ENCODE peak calls at places on chromosome X, in four cellular contexts. Q, C, B and L are unnamed samples.

GRCh38 chrX:11688201-11688600 is 22.5 kb upstream of the ARHGAP6 start:
- DNase-seq in C (no peak), Q (no peak), B (no peak), L (no peak)

GRCh38 chrX:100864967-100865366 is 9.2 kb downstream of the NOX1 start:
- DNase-seq in B (no peak), C (no peak), Q (no peak), L (no peak)

GRCh38 chrX:49079489-49080428 is at the start of gene WDR45:
- DNase-seq in Q (peak; percentile 44), C (no peak), B (peak; percentile 70), L (peak; percentile 80)

GRCh38 chrX:21151051-21151450 is 223.2 kb upstream of the CNKSR2 start:
- DNase-seq in Q (no peak), B (no peak), C (no peak), L (no peak)

GRCh38 chrX:140912606-140913005 is 89.8 kb upstream of the SPANXB1 start:
- DNase-seq in Q (no peak), B (no peak), C (no peak), L (no peak)

GRCh38 chrX:134520860-134521390 is 61.0 kb downstream of the HPRT1 start:
- DNase-seq in C (no peak), Q (peak; percentile 39), B (no peak), L (no peak)

GRCh38 chrX:9646471-9647038 is 119.1 kb downstream of the GPR143 start:
- DNase-seq in Q (no peak), B (no peak), C (no peak), L (no peak)

GRCh38 chrX:134715930-134716619 is 57.8 kb upstream of the PLAC1 start:
- DNase-seq in Q (no peak), B (no peak), C (no peak), L (no peak)

GRCh38 chrX:153599192-153600031 is 473 bp upstream of the CCNQ start:
- DNase-seq in B (peak; percentile 88), C (no peak), Q (peak; percentile 54), L (peak; percentile 93)

GRCh38 chrX:130810561-130810960 is 92.4 kb downstream of the ENOX2 start:
- DNase-seq in B (no peak), Q (no peak), C (no peak), L (no peak)

GRCh38 chrX:20906571-20906970 is 467.6 kb upstream of the CNKSR2 start:
- DNase-seq in C (no peak), Q (no peak), B (no peak), L (no peak)

GRCh38 chrX:107715331-107716044 is 60.1 kb downstream of the TSC22D3 start:
- DNase-seq in B (no peak), Q (no peak), C (no peak), L (peak; percentile 51)

GRCh38 chrX:49001521-49002090 is 458 bp downstream of the GRIPAP1 start:
- DNase-seq in B (no peak), C (peak; percentile 33), Q (peak; percentile 46), L (peak; percentile 43)

GRCh38 chrX:50157545-50158125 is 43.2 kb downstream of the AKAP4 start:
- DNase-seq in B (no peak), Q (no peak), C (no peak), L (no peak)

GRCh38 chrX:9897761-9898161 is 69.4 kb upstream of the CLDN34 start:
- DNase-seq in C (no peak), B (no peak), Q (no peak), L (no peak)

GRCh38 chrX:48896611-48897011 is 957 bp downstream of the TIMM17B start:
- DNase-seq in B (no peak), Q (no peak), C (no peak), L (no peak)

GRCh38 chrX:109952985-109953905 is 49.7 kb upstream of the TMEM164 start:
- DNase-seq in Q (no peak), B (no peak), C (no peak), L (no peak)

GRCh38 chrX:2351999-2352995 is 148.5 kb downstream of the DHRSX start:
- DNase-seq in B (no peak), Q (no peak), C (no peak), L (no peak)

GRCh38 chrX:4043951-4044350 is 330.5 kb upstream of the PRKX start:
- DNase-seq in C (no peak), Q (no peak), B (no peak), L (no peak)

GRCh38 chrX:29447867-29448266 is 767.5 kb upstream of the MAGEB2 start:
- DNase-seq in B (no peak), Q (no peak), C (no peak), L (no peak)

GRCh38 chrX:20527458-20528099 is 260.9 kb upstream of the RPS6KA3 start:
- DNase-seq in Q (no peak), C (no peak), B (peak; percentile 24), L (no peak)

GRCh38 chrX:64536740-64537139 is 141.5 kb upstream of the MTMR8 start:
- DNase-seq in Q (no peak), C (no peak), B (no peak), L (no peak)

GRCh38 chrX:63657821-63658220 is 127.2 kb downstream of the ARHGEF9 start:
- DNase-seq in Q (no peak), B (peak; percentile 45), C (peak; percentile 0), L (peak; percentile 73)

GRCh38 chrX:70422886-70423336 is at the start of gene GDPD2:
- DNase-seq in C (peak; percentile 61), Q (peak; percentile 79), B (no peak), L (no peak)

GRCh38 chrX:53440631-53441517 is 6.7 kb upstream of the HSD17B10 start:
- DNase-seq in B (peak; percentile 67), C (no peak), Q (no peak), L (peak; percentile 63)

GRCh38 chrX:94854251-94854650 is 1180.2 kb downstream of the FAM133A start:
- DNase-seq in Q (no peak), B (no peak), C (no peak), L (no peak)

GRCh38 chrX:16989750-16990149 is 43.3 kb downstream of the REPS2 start:
- DNase-seq in Q (no peak), B (no peak), C (no peak), L (no peak)

GRCh38 chrX:132331000-132331399 is 111.8 kb upstream of the RAP2C start:
- DNase-seq in B (no peak), C (no peak), Q (no peak), L (no peak)

GRCh38 chrX:103540145-103540544 is 20.9 kb upstream of the RAB40A start:
- DNase-seq in C (no peak), B (no peak), Q (no peak), L (no peak)

GRCh38 chrX:12446342-12447075 is 308.2 kb downstream of the FRMPD4 start:
- DNase-seq in C (no peak), B (no peak), Q (no peak), L (no peak)

GRCh38 chrX:67720344-67720743 is 176.5 kb downstream of the AR start:
- DNase-seq in Q (no peak), C (no peak), B (no peak), L (no peak)

GRCh38 chrX:67721321-67721720 is 177.5 kb downstream of the AR start:
- DNase-seq in B (no peak), Q (no peak), C (no peak), L (no peak)

GRCh38 chrX:67718926-67719325 is 175.1 kb downstream of the AR start:
- DNase-seq in Q (no peak), B (peak; percentile 36), C (no peak), L (no peak)

GRCh38 chrX:67714004-67714403 is 170.2 kb downstream of the AR start:
- DNase-seq in Q (no peak), C (no peak), B (no peak), L (no peak)

DNA sequence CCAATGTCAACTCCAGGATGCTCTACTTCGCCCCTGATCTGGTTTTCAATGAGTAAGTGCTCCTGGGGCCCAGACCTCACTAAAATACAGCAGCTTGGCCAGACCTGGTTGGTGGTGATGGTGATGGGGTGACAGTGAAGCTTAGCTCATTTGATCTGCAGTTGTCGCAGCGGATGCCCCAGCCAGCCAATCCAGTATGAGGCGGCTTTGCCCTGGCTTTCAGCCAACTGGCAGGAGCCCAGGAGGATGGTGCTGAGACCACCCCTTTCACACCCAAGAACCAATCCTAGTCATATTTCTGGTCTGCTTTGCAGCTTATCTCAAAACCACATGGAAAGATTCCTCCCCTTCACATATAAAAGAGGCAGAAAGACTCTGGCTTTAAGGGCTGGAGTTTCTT is 173.8 kb downstream of the AR start:
- DNase-seq in B (no peak), C (no peak), Q (no peak), L (no peak)
- H3K9me3 ChIP-seq in B (no peaks in the 10 kb centered on the region), C (no peaks in the 10 kb centered on the region), Q (no peaks in the 10 kb centered on the region), L (no peaks in the 10 kb centered on the region)

DNA sequence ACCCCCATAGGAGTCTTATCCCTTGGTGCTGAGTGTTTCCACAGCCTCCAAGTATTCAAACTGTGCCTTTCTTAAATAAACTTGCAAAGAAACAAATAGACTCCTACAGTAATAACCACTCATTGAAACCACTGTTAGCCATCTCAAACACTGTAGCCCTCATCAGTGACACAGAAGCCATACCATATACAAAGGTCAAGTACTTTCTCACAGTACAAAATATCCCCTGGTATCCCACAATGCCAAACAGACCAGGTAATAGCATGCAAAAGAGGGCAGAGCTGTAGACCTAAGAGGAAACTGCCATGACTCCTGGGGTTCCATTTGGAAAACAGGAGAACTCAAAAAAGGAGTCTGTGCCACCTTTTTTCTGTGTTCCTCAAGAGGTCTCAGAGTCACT is 173.8 kb upstream of the PPP1R2C start:
- DNase-seq in C (no peak), B (no peak), Q (no peak), L (no peak)
- H3K9me3 ChIP-seq in C (no peaks in the 10 kb centered on the region), B (no peaks in the 10 kb centered on the region), Q (peaks cover 3% of the 10 kb centered on the region), L (no peaks in the 10 kb centered on the region)

DNA sequence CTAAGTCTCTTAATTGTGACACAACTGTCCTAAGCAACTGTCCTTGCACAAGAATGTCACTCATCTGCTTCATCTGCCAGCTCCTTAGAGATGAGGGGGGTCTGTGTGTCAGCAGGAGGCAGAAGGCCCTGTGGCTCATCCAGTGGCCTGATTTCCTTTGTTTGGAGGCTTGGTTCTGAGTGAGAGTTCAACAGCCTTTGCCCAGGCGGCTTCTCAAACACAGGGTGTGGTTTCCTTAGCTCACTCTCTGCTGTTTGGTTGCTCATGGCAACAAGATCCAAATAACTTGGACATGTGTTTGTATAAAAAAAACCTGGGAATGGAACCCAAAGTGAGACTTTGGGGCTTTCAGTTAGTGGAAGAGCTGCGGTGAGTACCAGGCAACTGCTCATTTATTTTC is 46.6 kb downstream of the MAP7D3 start:
- DNase-seq in Q (no peak), B (no peak), C (no peak), L (peak; percentile 57)
- H3K9me3 ChIP-seq in Q (no peaks in the 10 kb centered on the region), B (no peaks in the 10 kb centered on the region), C (no peaks in the 10 kb centered on the region), L (no peaks in the 10 kb centered on the region)

GRCh38 chrX:74220277-74220676 is 83.7 kb upstream of the ZCCHC13 start:
- DNase-seq in Q (no peak), B (no peak), C (no peak), L (no peak)

GRCh38 chrX:74218895-74219294 is 85.1 kb upstream of the ZCCHC13 start:
- DNase-seq in C (no peak), B (no peak), Q (no peak), L (no peak)
- H3K9me3 ChIP-seq in C (no peaks in the 10 kb centered on the region), B (no peaks in the 10 kb centered on the region), Q (no peaks in the 10 kb centered on the region), L (no peaks in the 10 kb centered on the region)

GRCh38 chrX:47597222-47597621 is 15.0 kb downstream of the TIMP1 start:
- DNase-seq in Q (no peak), B (no peak), C (no peak), L (no peak)
- H3K9me3 ChIP-seq in Q (no peaks in the 10 kb centered on the region), B (peaks cover 41% of the 10 kb centered on the region), C (no peaks in the 10 kb centered on the region), L (no peaks in the 10 kb centered on the region)